ENCODE peak calls at places on chromosomes 11 and 22, in eight cellular contexts. I is body of pancreas, V is GM12865, B is HL-60, R is pancreas, J is HepG2, W is fibroblast of mammary gland, C is AG10803. U is an unnamed sample.

GRCh38 chr11:23252426-23252825 is 392.2 kb upstream of the CCDC179 start:
- DNase-seq in J (no peak), R (no peak), I (no peak), V (no peak), B (no peak), C (no peak), W (no peak), U (no peak)

GRCh38 chr11:88886796-88887195 is 179.0 kb downstream of the GRM5 start:
- DNase-seq in R (no peak), I (no peak), B (peak), V (peak), C (peak), W (peak), J (peak), U (peak)

GRCh38 chr22:29207231-29207550 is 1.5 kb downstream of the EMID1 start:
- DNase-seq in R (no peak), C (no peak), W (no peak), J (no peak), B (no peak), V (no peak), I (no peak), U (no peak)

GRCh38 chr22:37207981-37208380 is 4.3 kb downstream of the SSTR3 start:
- DNase-seq in W (no peak), B (no peak), I (no peak), V (no peak), J (no peak), C (no peak), R (no peak), U (no peak)

GRCh38 chr22:32354360-32355351 is 3.0 kb upstream of the RFPL3 start:
- DNase-seq in V (no peak), J (no peak), W (peak), R (no peak), B (no peak), C (peak), I (no peak), U (no peak)

GRCh38 chr11:124276081-124276480 is 19.9 kb downstream of the OR8G5 start:
- DNase-seq in W (peak), J (no peak), C (peak), R (no peak), V (no peak), B (no peak), I (no peak), U (no peak)

GRCh38 chr22:37675930-37676571 is 615 bp downstream of the LGALS1 start:
- DNase-seq in J (no peak), B (peak), V (peak), W (peak), I (peak), R (no peak), C (peak), U (no peak)

GRCh38 chr11:59769828-59770227 is 14.7 kb downstream of the STX3 start:
- DNase-seq in W (no peak), C (no peak), R (no peak), B (no peak), V (no peak), J (no peak), I (no peak), U (no peak)

GRCh38 chr11:75518204-75518549 is 7.6 kb downstream of the GDPD5 start:
- DNase-seq in J (no peak), V (no peak), B (no peak), C (no peak), I (no peak), W (no peak), R (no peak), U (no peak)

GRCh38 chr22:49166746-49167145 is 660.9 kb downstream of the BRD1 start:
- DNase-seq in R (peak), C (no peak), I (no peak), V (no peak), B (no peak), J (no peak), W (no peak), U (no peak)

GRCh38 chr22:49997221-49997599 is 15.4 kb downstream of the IL17REL start:
- DNase-seq in I (no peak), C (no peak), R (peak), J (no peak), W (no peak), V (no peak), B (no peak), U (no peak)

GRCh38 chr11:126601550-126602215 is 246.2 kb downstream of the ST3GAL4 start:
- DNase-seq in B (no peak), W (no peak), I (no peak), J (peak), V (no peak), C (no peak), R (no peak), U (no peak)

GRCh38 chr11:124643605-124644425 is 21.2 kb downstream of the TBRG1 start:
- DNase-seq in W (peak), B (no peak), I (no peak), C (peak), V (no peak), R (no peak), J (no peak), U (no peak)

GRCh38 chr11:32343325-32344008 is 91.9 kb downstream of the WT1 start:
- DNase-seq in V (peak), J (no peak), R (no peak), W (no peak), B (no peak), C (no peak), I (no peak), U (peak)

GRCh38 chr11:81071641-81072040 is 1630.8 kb upstream of the TENM4 start:
- DNase-seq in J (no peak), C (no peak), R (no peak), V (no peak), W (no peak), B (no peak), I (no peak), U (no peak)

GRCh38 chr11:82903843-82904586 is 2.5 kb downstream of the DDIAS start:
- DNase-seq in V (no peak), J (no peak), I (no peak), W (no peak), B (no peak), C (no peak), R (no peak), U (no peak)

GRCh38 chr22:30611197-30611596 is 4.2 kb downstream of the TCN2 start:
- DNase-seq in V (no peak), I (no peak), W (no peak), J (no peak), B (no peak), R (no peak), C (no peak), U (no peak)

GRCh38 chr22:36562261-36562835 is 33.4 kb upstream of the EIF3D start:
- DNase-seq in R (no peak), B (no peak), W (peak), J (no peak), C (peak), I (no peak), V (no peak), U (no peak)

GRCh38 chr22:35313311-35314121 is 13.8 kb downstream of the TOM1 start:
- DNase-seq in W (peak), R (no peak), B (no peak), J (peak), V (peak), I (peak), C (peak), U (no peak)

GRCh38 chr11:132728026-132728425 is 804.3 kb downstream of the OPCML start:
- DNase-seq in B (no peak), I (no peak), V (no peak), W (no peak), R (no peak), J (no peak), C (no peak), U (no peak)

GRCh38 chr11:14380947-14381555 is 22.1 kb upstream of the RRAS2 start:
- DNase-seq in I (peak), B (peak), J (peak), W (no peak), V (peak), R (peak), C (peak), U (no peak)

GRCh38 chr11:34565417-34566208 is 52.0 kb upstream of the ELF5 start:
- DNase-seq in R (no peak), C (no peak), V (peak), J (peak), W (no peak), I (no peak), B (no peak), U (peak)

GRCh38 chr11:78420255-78420764 is 2.7 kb upstream of the GAB2 start:
- DNase-seq in C (peak), W (peak), J (peak), V (peak), B (peak), I (peak), R (peak), U (peak)

GRCh38 chr11:9625158-9625557 is 38.7 kb upstream of the SWAP70 start:
- DNase-seq in R (no peak), W (peak), V (no peak), I (no peak), B (no peak), C (no peak), J (no peak), U (no peak)

GRCh38 chr22:29767289-29768051 is at the start of gene UQCR10:
- DNase-seq in C (peak), J (peak), I (peak), W (peak), B (peak), V (peak), R (peak), U (peak)

GRCh38 chr22:46070722-46071450 is 79.4 kb upstream of the PPARA start:
- DNase-seq in J (no peak), R (peak), I (peak), B (peak), V (peak), W (no peak), C (peak), U (peak)

GRCh38 chr11:57321996-57322880 is 2.5 kb downstream of the TNKS1BP1 start:
- DNase-seq in I (peak), R (peak), J (peak), V (no peak), W (peak), C (peak), B (no peak), U (peak)

GRCh38 chr22:39820266-39820665 is 73.3 kb downstream of the ENTHD1 start:
- DNase-seq in R (no peak), I (no peak), J (no peak), V (no peak), B (no peak), C (peak), W (peak), U (no peak)

GRCh38 chr22:50572965-50573364 is 5.3 kb downstream of the CPT1B start:
- DNase-seq in W (no peak), V (no peak), C (no peak), R (no peak), B (no peak), I (no peak), J (no peak), U (no peak)

GRCh38 chr22:37894939-37895670 is 11.0 kb upstream of the MICALL1 start:
- DNase-seq in V (no peak), W (no peak), B (no peak), C (no peak), I (no peak), J (no peak), R (no peak), U (peak)

GRCh38 chr22:18035740-18036139 is 11.4 kb upstream of the MICAL3 start:
- DNase-seq in J (peak), I (peak), C (no peak), B (no peak), R (peak), V (no peak), W (no peak), U (no peak)

GRCh38 chr22:44869196-44869595 is 116.8 kb downstream of the ARHGAP8 start:
- DNase-seq in I (no peak), C (no peak), B (no peak), R (no peak), J (no peak), W (no peak), V (no peak), U (no peak)

DNA sequence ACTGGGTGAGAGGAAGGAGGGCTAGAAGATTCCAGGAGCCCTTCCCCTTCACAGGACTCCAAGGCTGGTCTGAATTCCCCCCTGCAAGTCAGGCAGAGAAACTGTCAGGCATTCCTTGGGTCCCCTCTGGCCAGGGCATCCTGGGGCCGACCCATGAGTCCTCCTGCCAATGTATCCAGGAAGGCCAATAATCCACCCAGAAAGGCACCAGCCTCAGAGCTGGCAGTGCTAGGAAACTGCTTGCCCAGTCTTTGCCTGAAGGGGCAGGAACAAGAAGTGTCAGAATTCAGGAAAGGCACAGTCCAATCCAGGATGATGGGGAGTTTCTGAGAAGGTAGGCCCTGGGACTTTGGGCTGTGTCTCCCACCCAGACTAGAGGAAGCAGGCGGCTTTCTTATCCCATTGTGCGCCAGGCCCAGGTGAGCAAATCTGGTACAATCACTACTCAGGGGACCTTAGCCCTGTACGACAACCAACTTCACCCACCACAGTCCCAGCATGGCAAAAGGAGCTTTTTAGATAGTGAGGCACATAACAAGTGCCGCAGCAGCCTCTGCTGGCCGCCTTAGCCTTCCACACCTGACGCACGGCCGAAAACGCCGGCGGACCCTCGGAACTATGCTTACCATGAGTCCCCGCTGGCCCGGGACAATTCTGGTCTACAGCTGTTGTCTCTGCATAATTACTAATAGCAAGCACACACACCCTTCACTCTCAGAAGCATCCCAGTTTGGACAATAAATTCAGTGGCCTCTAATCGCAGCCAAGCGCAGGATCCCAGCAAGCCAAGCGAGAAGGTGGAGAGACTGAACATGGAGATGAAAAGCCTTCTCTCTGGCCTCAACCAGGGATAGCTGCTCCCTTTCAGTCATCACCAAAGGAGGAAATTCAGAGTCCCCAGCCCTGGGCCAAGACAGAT is 40.7 kb downstream of the BUD13 start:
- DNase-seq in C (no peak), J (no peak), V (no peak), R (no peak), I (no peak), W (no peak), B (no peak), U (no peak)
- TF ChIP-seq CTCF in C (no peak), J (no peak), V (no peak), R (no peak), I (no peak), W (no peak), B (no peak), U (no peak)

GRCh38 chr11:93614111-93614784 is 47.2 kb upstream of the CEP295 start:
- DNase-seq in J (peak), C (no peak), V (peak), I (no peak), W (no peak), B (no peak), R (no peak), U (no peak)
- TF ChIP-seq CTCF in J (peak), C (no peak), V (peak), I (no peak), W (no peak), B (peak), R (no peak), U (no peak)

GRCh38 chr11:46307369-46307768 is 29.9 kb downstream of the CREB3L1 start:
- DNase-seq in I (no peak), W (no peak), C (no peak), V (no peak), R (no peak), J (no peak), B (no peak), U (peak)

GRCh38 chr11:46302866-46303265 is 25.4 kb downstream of the CREB3L1 start:
- DNase-seq in B (peak), W (no peak), R (no peak), C (no peak), V (peak), I (no peak), J (no peak), U (peak)

GRCh38 chr11:46306296-46306853 is 28.9 kb downstream of the CREB3L1 start:
- DNase-seq in W (peak), V (no peak), B (no peak), C (peak), I (no peak), R (no peak), J (no peak), U (no peak)

GRCh38 chr11:46304605-46305004 is 27.1 kb downstream of the CREB3L1 start:
- DNase-seq in W (no peak), B (no peak), C (no peak), V (no peak), R (no peak), J (no peak), I (no peak), U (no peak)

GRCh38 chr11:46305295-46305694 is 27.8 kb downstream of the CREB3L1 start:
- DNase-seq in J (peak), V (peak), I (no peak), B (peak), C (no peak), W (no peak), R (no peak), U (no peak)
- TF ChIP-seq CTCF in J (no peak), V (no peak), I (no peak), B (no peak), C (peak), W (no peak), R (no peak), U (no peak)

DNA sequence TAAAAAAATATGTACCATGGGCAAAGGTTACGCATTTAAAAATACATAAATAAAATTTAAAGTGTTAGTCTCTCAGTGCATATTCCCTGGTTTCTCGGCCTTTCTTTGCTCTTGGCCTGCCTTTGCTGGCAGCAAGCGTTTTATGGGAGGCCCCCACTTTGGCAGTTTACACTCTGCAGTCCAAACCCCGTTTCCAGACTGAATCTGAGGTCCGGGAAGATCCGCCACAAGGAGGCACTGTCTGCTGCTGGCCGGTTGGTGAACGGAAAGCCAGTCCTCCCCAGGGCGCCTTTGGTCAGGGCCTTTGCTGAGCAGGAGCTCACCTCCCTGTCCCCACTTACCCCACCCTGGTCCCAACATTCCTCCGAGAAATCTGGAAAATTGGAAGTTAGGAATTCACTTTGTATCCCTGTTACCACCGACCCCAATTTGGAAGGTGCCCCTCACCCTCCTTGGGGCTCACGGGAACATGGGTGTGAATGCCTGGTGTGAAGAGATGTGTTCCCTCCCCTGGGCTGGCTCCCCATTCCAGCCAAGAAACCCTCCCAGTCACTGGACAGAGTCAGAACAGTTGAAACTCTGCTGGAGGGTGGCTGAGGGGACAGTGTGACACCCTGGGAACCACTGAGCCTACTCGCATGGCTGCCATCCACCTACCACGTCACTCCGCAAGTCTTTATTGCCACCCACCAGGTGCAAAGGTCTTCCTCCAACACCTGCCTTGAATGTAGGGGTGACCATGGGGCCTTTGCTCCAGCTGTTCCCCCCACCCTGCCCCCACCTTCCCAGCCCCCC is 9.4 kb upstream of the SF1 start:
- DNase-seq in C (peak), J (peak), W (peak), I (peak), R (peak), V (peak), B (peak), U (peak)
- TF ChIP-seq CTCF in C (peak), J (peak), W (peak), I (peak), R (peak), V (peak), B (peak), U (peak)

DNA sequence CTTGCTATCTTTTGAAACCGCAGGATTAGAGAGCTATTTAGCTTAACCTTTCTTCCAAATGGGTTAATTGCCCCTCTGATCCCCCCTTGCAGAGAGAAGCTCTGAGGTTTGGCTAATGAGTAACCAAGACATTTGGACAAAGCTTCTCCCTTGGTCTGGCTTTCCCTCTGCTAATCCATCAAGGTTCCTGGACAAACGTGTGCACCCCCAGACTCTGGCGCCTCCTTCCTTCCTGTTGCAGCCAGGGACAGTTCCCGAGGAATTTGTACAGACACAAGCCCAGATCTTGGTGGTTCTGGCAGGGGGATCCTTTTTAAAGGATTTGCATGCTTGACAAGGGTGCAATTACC is 1.6 kb downstream of the KIAA1671 start:
- DNase-seq in C (no peak), W (no peak), R (no peak), J (peak), V (no peak), I (no peak), B (no peak), U (no peak)
- TF ChIP-seq CTCF in C (no peak), W (no peak), R (no peak), J (no peak), V (no peak), I (peak), B (no peak), U (no peak)

GRCh38 chr22:22770280-22770871 is 117.2 kb upstream of the IGLL5 start:
- DNase-seq in R (peak), C (no peak), J (peak), W (peak), V (peak), B (peak), I (peak), U (no peak)

GRCh38 chr22:22768885-22769284 is 118.7 kb upstream of the IGLL5 start:
- DNase-seq in J (no peak), B (no peak), W (no peak), I (no peak), V (no peak), C (no peak), R (no peak), U (no peak)

GRCh38 chr22:22770881-22771280 is 116.7 kb upstream of the IGLL5 start:
- DNase-seq in W (no peak), C (no peak), R (no peak), V (no peak), I (no peak), J (no peak), B (no peak), U (no peak)

GRCh38 chr22:22769434-22770279 is 118.0 kb upstream of the IGLL5 start:
- DNase-seq in C (no peak), W (no peak), B (no peak), J (no peak), R (no peak), I (no peak), V (no peak), U (no peak)

DNA sequence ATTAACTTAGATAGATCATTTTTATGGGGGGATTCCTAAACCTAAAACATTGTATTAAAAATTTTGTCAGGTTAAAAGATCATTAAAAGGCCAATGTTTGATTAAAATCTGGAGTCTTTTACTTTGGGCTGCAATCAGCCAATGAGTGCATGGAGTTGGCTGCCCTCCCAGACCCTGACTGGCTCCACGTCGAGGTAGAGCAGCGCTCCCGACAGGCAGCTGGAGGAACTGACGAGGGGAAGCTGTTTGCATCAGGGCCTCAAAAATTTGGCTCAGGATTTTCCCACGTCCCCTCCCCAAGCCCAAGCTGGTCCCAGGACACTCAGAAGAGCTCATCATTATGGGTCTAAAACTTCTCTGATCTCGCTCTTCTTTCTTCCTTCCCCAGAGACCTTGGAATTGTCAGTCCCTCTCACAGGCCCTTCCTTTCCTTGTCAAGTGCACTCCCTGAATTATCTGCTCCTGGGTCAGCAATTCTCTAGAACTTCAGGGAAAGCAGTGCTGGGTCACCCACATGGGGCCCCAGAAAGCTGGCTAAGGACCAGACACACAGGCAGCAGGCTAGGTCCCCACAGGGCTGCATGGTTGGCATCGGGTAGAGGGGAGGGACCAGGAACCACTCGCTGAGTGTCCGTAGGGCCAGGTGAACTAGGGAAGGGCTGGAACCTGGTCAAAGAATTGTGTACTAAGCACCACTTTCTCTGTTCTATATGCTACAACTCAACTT is 119.6 kb upstream of the IGLL5 start:
- DNase-seq in V (no peak), I (no peak), W (peak), J (no peak), C (no peak), R (no peak), B (no peak), U (no peak)
- TF ChIP-seq CTCF in V (no peak), I (no peak), W (peak), J (no peak), C (no peak), R (no peak), B (no peak), U (no peak)

U was measured in GM13977.